ENCODE peak calls at places on chromosome 6, in four cellular contexts. M is COLO829, Y is GM04504, S is posterior vena cava. N is an unnamed sample.

GRCh38 chr6:11430036-11430435 is 107.5 kb upstream of the TMEM170B start:
- DNase-seq in S (no peak), M (no peak), Y (no peak), N (no peak)

GRCh38 chr6:150249261-150249660 is 106.4 kb downstream of the PPP1R14C start:
- DNase-seq in M (no peak), S (no peak), Y (no peak), N (no peak)

GRCh38 chr6:87277123-87277522 is 45.3 kb upstream of the SMIM8 start:
- DNase-seq in M (no peak), S (no peak), Y (no peak), N (no peak)

GRCh38 chr6:108363113-108363512 is 68.3 kb downstream of the AFG1L start:
- DNase-seq in M (no peak), S (no peak), Y (no peak), N (no peak)

GRCh38 chr6:42628604-42629003 is 64.8 kb downstream of the UBR2 start:
- DNase-seq in M (no peak), Y (no peak), S (no peak), N (no peak)

GRCh38 chr6:158485411-158485810 is 74.5 kb upstream of the TMEM181 start:
- DNase-seq in Y (no peak), M (no peak), S (no peak), N (no peak)

GRCh38 chr6:111683749-111684267 is 78.1 kb upstream of the TRAF3IP2 start:
- DNase-seq in M (no peak), Y (peak), S (no peak), N (no peak)

GRCh38 chr6:115078555-115078954 is 735.7 kb upstream of the HS3ST5 start:
- DNase-seq in Y (no peak), S (no peak), M (no peak), N (no peak)

GRCh38 chr6:13666194-13667105 is 45.2 kb downstream of the RANBP9 start:
- DNase-seq in M (no peak), Y (no peak), S (no peak), N (peak)

GRCh38 chr6:70684794-70685493 is 17.3 kb downstream of the SMAP1 start:
- DNase-seq in Y (no peak), M (no peak), S (no peak), N (no peak)

GRCh38 chr6:43532201-43532600 is 15.3 kb downstream of the POLR1C start:
- DNase-seq in M (no peak), Y (no peak), S (peak), N (no peak)

GRCh38 chr6:142735182-142735581 is 209.8 kb downstream of the HIVEP2 start:
- DNase-seq in S (no peak), Y (no peak), M (no peak), N (no peak)

GRCh38 chr6:157727629-157728182 is 95.3 kb upstream of the SNX9 start:
- DNase-seq in Y (no peak), S (no peak), M (no peak), N (no peak)